ENCODE peak calls at places on chromosomes 4 and X, in five cellular contexts. W is uterus, E is AG09309, X is GM23248, T is heart left ventricle. J is an unnamed sample.
A peak's percentile ranks its signal among the peaks of the same experiment; 100 is the strongest.

GRCh38 chr4:140251566-140251965 is 97.6 kb upstream of the MAML3 start:
- DNase-seq in E (no peak), T (no peak), X (no peak), W (no peak), J (no peak)

GRCh38 chr4:71941001-71941400 is 90.8 kb upstream of the NPFFR2 start:
- DNase-seq in W (no peak), E (no peak), T (no peak), X (peak; percentile 51), J (peak; percentile 3)

GRCh38 chrX:115616943-115617563 is 56.1 kb downstream of the PLS3 start:
- DNase-seq in W (no peak), E (peak; percentile 59), T (no peak), X (peak; percentile 76), J (peak; percentile 54)

GRCh38 chrX:11059923-11060322 is 51.2 kb upstream of the HCCS start:
- DNase-seq in E (no peak), W (no peak), T (no peak), X (peak; percentile 24), J (no peak)

GRCh38 chr4:142818009-142818408 is 28.1 kb downstream of the INPP4B start:
- DNase-seq in T (no peak), E (peak; percentile 16), W (no peak), X (peak; percentile 47), J (no peak)

GRCh38 chrX:7119927-7120577 is 27.5 kb upstream of the STS start:
- DNase-seq in T (no peak), W (no peak), X (no peak), E (no peak), J (no peak)

GRCh38 chr4:110742148-110742547 is 119.3 kb upstream of the PITX2 start:
- DNase-seq in X (peak; percentile 27), W (no peak), E (no peak), T (no peak), J (no peak)

GRCh38 chr4:39841894-39842293 is 135.8 kb downstream of the PDS5A start:
- DNase-seq in W (no peak), X (no peak), T (no peak), E (no peak), J (no peak)

GRCh38 chr4:61468091-61468720 is 268.1 kb downstream of the ADGRL3 start:
- DNase-seq in W (no peak), T (no peak), X (no peak), E (no peak), J (no peak)

GRCh38 chrX:53089224-53089842 is 4.6 kb upstream of the KANTR start:
- DNase-seq in T (peak; percentile 51), X (peak; percentile 76), W (peak; percentile 66), E (peak; percentile 42), J (peak; percentile 30)

GRCh38 chr4:183987529-183987946 is 82.4 kb downstream of the STOX2 start:
- DNase-seq in W (peak; percentile 64), E (peak; percentile 23), X (peak; percentile 94), T (peak; percentile 88), J (peak; percentile 88)

GRCh38 chr4:140158234-140159030 is 4.4 kb upstream of the MAML3 start:
- DNase-seq in X (no peak), W (no peak), E (no peak), T (no peak), J (peak; percentile 9)

GRCh38 chr4:184310881-184311709 is 93.4 kb upstream of the ENPP6 start:
- DNase-seq in X (no peak), W (no peak), E (no peak), T (peak; percentile 64), J (no peak)

GRCh38 chr4:7356667-7357295 is 77.9 kb downstream of the PSAPL1 start:
- DNase-seq in T (no peak), E (no peak), X (no peak), W (no peak), J (no peak)

GRCh38 chr4:35106091-35106734 is 1138.1 kb downstream of the ARAP2 start:
- DNase-seq in X (no peak), T (no peak), W (no peak), E (no peak), J (no peak)

GRCh38 chr4:147580396-147580795 is 36.8 kb upstream of the TMEM184C start:
- DNase-seq in T (no peak), E (no peak), W (no peak), X (peak; percentile 24), J (no peak)

GRCh38 chr4:40562208-40562607 is 67.5 kb downstream of the RBM47 start:
- DNase-seq in X (no peak), E (no peak), T (no peak), W (no peak), J (no peak)

GRCh38 chr4:185710487-185710995 is 101.5 kb downstream of the SORBS2 start:
- DNase-seq in T (no peak), X (no peak), W (no peak), E (no peak), J (peak; percentile 73)
- H3K4me3 ChIP-seq in T (no peak overlapping the region), X (no peak overlapping the region), W (no peak overlapping the region), E (no peak overlapping the region), J (no peak overlapping the region)

GRCh38 chrX:43885617-43886016 is 3.4 kb upstream of the MAOB start:
- DNase-seq in W (no peak), X (no peak), T (no peak), E (no peak), J (no peak)
- H3K4me3 ChIP-seq in W (no peak overlapping the region), X (no peak overlapping the region), T (no peak overlapping the region), E (no peak overlapping the region), J (no peak overlapping the region)

DNA sequence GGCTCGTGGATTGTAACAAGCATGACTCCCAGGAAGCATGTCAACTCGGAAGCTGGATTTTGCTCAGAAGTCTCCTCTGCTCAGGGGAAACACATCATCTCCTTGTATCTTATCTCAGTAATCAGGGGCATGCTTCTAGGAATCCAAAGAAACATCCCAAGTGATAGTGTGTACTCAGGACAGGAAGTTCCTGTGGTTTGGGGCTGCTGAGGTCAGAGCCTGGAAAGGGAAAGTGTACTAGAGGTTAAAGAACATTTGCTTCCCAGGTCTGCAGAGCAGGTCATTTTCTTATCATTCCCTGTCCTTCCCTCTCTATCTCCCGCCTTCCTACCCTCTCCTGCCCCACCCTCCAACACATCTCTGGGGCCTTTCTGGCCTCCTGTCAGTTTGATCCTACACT is 38.8 kb downstream of the SLC34A2 start:
- DNase-seq in T (no peak), X (no peak), E (no peak), W (no peak), J (peak; percentile 5)
- H3K4me3 ChIP-seq in T (no peak overlapping the region), X (no peak overlapping the region), E (no peak overlapping the region), W (no peak overlapping the region), J (no peak overlapping the region)

GRCh38 chr4:1242506-1243450 is 6.2 kb downstream of the CTBP1 start:
- DNase-seq in T (no peak), X (no peak), E (no peak), W (no peak), J (no peak)

GRCh38 chr4:1244081-1244977 is 4.6 kb downstream of the CTBP1 start:
- DNase-seq in T (no peak), X (peak; percentile 28), W (peak; percentile 31), E (no peak), J (no peak)

GRCh38 chr4:1244978-1245471 is 3.9 kb downstream of the CTBP1 start:
- DNase-seq in X (no peak), T (no peak), E (no peak), W (no peak), J (no peak)

GRCh38 chr4:1241936-1242505 is 6.9 kb downstream of the CTBP1 start:
- DNase-seq in W (no peak), T (no peak), X (no peak), E (no peak), J (no peak)

GRCh38 chr4:1243451-1244080 is 5.4 kb downstream of the CTBP1 start:
- DNase-seq in X (no peak), T (no peak), W (no peak), E (no peak), J (no peak)
- H3K4me3 ChIP-seq in X (no peak overlapping the region), T (no peak overlapping the region), W (no peak overlapping the region), E (no peak overlapping the region), J (no peak overlapping the region)

GRCh38 chr4:2299794-2300193 is 37.9 kb upstream of the MXD4 start:
- DNase-seq in W (no peak), T (no peak), X (no peak), E (no peak), J (no peak)

GRCh38 chr4:2295535-2296442 is 33.9 kb upstream of the MXD4 start:
- DNase-seq in T (no peak), X (no peak), W (no peak), E (no peak), J (no peak)

GRCh38 chr4:2298548-2298991 is 36.7 kb upstream of the MXD4 start:
- DNase-seq in T (no peak), E (no peak), W (no peak), X (peak; percentile 40), J (no peak)

GRCh38 chr4:2297606-2298517 is 36.0 kb upstream of the MXD4 start:
- DNase-seq in W (no peak), T (no peak), E (no peak), X (no peak), J (no peak)

DNA sequence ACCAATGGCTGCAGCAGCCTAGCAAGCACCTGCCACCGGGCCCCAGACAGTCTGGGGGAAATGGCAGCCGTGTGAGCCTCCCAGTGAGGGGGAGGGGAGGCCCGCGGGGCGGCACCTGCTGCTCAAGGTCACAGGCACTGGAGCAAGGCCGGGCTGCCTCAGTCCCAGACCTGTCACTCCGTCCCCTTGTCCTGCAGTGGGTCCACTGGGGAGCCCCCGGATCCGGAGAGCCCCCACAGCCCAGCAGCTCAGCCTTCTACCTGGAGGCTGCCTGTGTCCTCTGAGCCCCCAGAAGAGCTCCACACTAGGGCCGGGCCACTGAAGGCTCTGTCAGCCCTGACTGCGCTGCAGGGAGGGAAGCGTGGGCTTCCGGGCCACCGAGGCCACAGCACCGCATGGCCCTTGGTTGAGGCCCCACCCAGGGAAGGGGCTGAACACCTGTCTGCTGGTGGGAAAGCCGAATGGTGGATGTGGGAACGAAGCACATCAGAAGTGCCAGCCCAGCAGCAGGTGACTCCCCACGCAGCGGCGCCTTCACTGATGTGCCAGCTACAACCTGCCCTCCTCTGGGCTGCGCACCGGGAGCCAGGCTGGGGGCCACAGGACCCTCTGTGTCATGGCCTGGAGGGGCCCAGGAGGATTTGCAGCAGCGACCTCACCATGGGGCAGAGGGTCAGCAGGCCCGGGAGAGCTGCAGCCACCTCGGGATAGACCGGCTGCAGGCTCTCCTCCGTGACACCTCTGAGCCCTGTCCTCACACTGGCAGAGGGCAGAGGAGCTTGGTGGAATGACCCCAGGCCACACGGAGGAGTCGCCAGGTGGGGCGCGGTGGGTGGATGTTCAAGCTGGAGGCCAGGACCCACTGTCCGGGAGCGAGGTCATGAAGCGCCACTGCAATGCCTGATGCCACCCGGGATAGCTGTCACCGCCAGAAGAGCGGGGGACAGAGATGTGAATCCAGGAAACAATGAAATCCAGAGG is 35.0 kb upstream of the MXD4 start:
- DNase-seq in E (no peak), X (no peak), T (no peak), W (no peak), J (no peak)
- H3K4me3 ChIP-seq in E (no peak overlapping the region), X (no peak overlapping the region), T (no peak overlapping the region), W (no peak overlapping the region), J (no peak overlapping the region)

DNA sequence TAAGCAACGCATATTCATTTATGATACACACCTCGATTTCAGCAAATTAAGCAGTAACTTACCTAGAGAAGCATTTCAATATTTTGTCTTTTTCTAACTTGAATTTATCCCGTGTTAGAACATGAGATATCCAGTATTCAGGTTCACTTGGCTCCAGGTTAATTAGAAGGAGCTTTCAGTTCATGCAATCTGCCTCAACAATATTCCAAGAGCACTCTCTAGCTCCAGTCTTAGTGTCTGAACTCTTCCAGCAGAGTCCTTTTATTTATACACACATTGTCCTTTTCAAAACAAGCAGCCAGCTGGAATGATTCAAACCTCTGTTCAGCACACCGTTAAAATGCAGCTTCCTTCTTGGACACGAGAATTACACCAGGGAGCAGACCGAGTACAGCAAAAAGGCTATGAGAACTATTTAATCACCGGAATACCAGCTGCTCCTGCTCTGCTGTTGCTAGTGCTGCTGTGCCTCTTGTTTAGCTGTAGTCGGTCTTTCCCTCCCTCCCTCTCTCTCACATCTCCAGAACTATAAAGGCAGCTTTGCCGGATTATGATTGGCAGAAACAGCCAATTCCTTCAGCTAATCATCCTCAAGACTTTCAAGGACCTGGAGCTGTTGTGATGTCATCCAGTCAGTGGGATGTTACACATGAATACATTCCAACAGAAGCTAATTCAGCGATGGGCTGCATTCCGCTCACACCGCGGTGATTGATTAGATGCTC is at the start of gene NDST4:
- DNase-seq in T (peak; percentile 4), W (no peak), E (no peak), X (peak; percentile 54), J (no peak)
- H3K4me3 ChIP-seq in T (no peak within 1 kb of the TSS), W (peak within 1 kb of the TSS; percentile 3), E (no peak within 1 kb of the TSS), X (peak within 1 kb of the TSS; percentile 61), J (no peak within 1 kb of the TSS)